ENCODE peak calls at places on chromosomes 12 and 14, in nine cellular contexts. D is MV-4-11; N is activated T-helper 1 cell treated with anti-CD3 and anti-CD28 coated beads, Interleukin-12 subunit alpha, Interleukin-12 subunit beta, Interleukin-2, Interleukin-4 antibody, amounts not matched to agents 30 ng/mL and 10 ng/mL and 1 ng/mL, durations not matched to agents 14 hours and 24 hours and 36 hours; E is ELF-1; O is Right ventricle myocardium inferior; K is EL; P is C1 segment of cervical spinal cord; U is T-helper 17 cell; M is H1. A is an unnamed sample.

GRCh38 chr12:7907009-7907408 is 29.0 kb downstream of the SLC2A3 start:
- DNase-seq in O (no peak), E (peak), U (no peak), P (no peak), D (peak), K (peak), M (peak), N (no peak), A (no peak)

GRCh38 chr14:37566811-37567371 is 28.2 kb downstream of the FOXA1 start:
- DNase-seq in E (no peak), P (no peak), U (no peak), D (no peak), N (no peak), M (no peak), K (no peak), O (no peak), A (no peak)

GRCh38 chr12:11718768-11719253 is 69.3 kb downstream of the ETV6 start:
- DNase-seq in K (peak), D (no peak), N (no peak), O (no peak), U (no peak), P (no peak), E (peak), M (no peak), A (no peak)

GRCh38 chr12:31325524-31325875 is 450 bp downstream of the SINHCAF start:
- DNase-seq in O (no peak), U (peak), N (no peak), D (no peak), M (no peak), E (no peak), P (peak), K (no peak), A (peak)

GRCh38 chr14:81406863-81407262 is 6.7 kb upstream of the STON2 start:
- DNase-seq in D (peak), O (no peak), P (no peak), E (no peak), K (peak), U (no peak), M (no peak), N (no peak), A (no peak)

GRCh38 chr14:106080922-106081321 is 554.5 kb downstream of the TMEM121 start:
- DNase-seq in U (no peak), M (no peak), N (no peak), D (no peak), K (no peak), E (no peak), P (no peak), O (no peak), A (no peak)

GRCh38 chr12:63325757-63326156 is 174.8 kb upstream of the AVPR1A start:
- DNase-seq in K (no peak), M (no peak), U (no peak), O (no peak), P (no peak), E (no peak), N (no peak), D (no peak), A (no peak)

GRCh38 chr12:12502813-12503146 is 59.9 kb downstream of the DUSP16 start:
- DNase-seq in E (no peak), O (no peak), M (no peak), N (no peak), U (no peak), D (no peak), K (no peak), P (no peak), A (no peak)

GRCh38 chr14:79972230-79972629 is 239.1 kb downstream of the DIO2 start:
- DNase-seq in M (no peak), P (no peak), N (no peak), U (no peak), K (peak), O (no peak), E (no peak), D (no peak), A (no peak)

GRCh38 chr12:104602901-104603300 is 146.2 kb downstream of the CHST11 start:
- DNase-seq in O (no peak), K (peak), D (no peak), P (no peak), N (no peak), E (no peak), U (no peak), M (no peak), A (no peak)

GRCh38 chr14:102493096-102493495 is 16.5 kb downstream of the ANKRD9 start:
- DNase-seq in O (no peak), M (no peak), U (no peak), P (no peak), D (no peak), E (no peak), N (no peak), K (no peak), A (no peak)

GRCh38 chr12:321606-322326 is 59.1 kb upstream of the SLC6A13 start:
- DNase-seq in N (no peak), U (no peak), O (no peak), E (no peak), M (no peak), P (no peak), K (no peak), D (no peak), A (no peak)

GRCh38 chr12:19131020-19131431 is 1.5 kb downstream of the PLEKHA5 start:
- DNase-seq in M (no peak), P (no peak), U (no peak), E (peak), N (no peak), D (no peak), K (peak), O (no peak), A (no peak)

GRCh38 chr12:65511134-65511912 is 232.8 kb downstream of the MSRB3 start:
- DNase-seq in E (peak), D (no peak), M (no peak), P (no peak), U (no peak), O (peak), K (no peak), N (no peak), A (no peak)

GRCh38 chr12:58918475-58918874 is 1.8 kb downstream of the LRIG3 start:
- DNase-seq in O (no peak), E (no peak), U (no peak), D (no peak), N (no peak), P (no peak), M (no peak), K (peak), A (no peak)

GRCh38 chr14:26403760-26404159 is 194.1 kb downstream of the NOVA1 start:
- DNase-seq in K (no peak), U (no peak), M (no peak), P (no peak), D (no peak), O (no peak), E (no peak), N (no peak), A (no peak)

GRCh38 chr14:101410126-101410525 is 151.2 kb upstream of the DIO3 start:
- DNase-seq in P (no peak), U (no peak), E (no peak), O (no peak), N (no peak), M (no peak), K (no peak), D (peak), A (no peak)

GRCh38 chr14:24673534-24674203 is 39.7 kb upstream of the GZMB start:
- DNase-seq in O (no peak), P (no peak), N (peak), E (no peak), U (peak), D (peak), M (no peak), K (no peak), A (no peak)

GRCh38 chr12:50637870-50638481 is 125.9 kb upstream of the ATF1 start:
- DNase-seq in P (no peak), M (no peak), E (no peak), O (no peak), D (peak), K (peak), N (no peak), U (no peak), A (no peak)

GRCh38 chr14:65833256-65833880 is 420.8 kb downstream of the FUT8 start:
- DNase-seq in K (no peak), M (no peak), E (peak), U (no peak), N (no peak), O (peak), D (no peak), P (no peak), A (no peak)

GRCh38 chr12:124490584-124491305 is 76.7 kb downstream of the NCOR2 start:
- DNase-seq in K (no peak), O (peak), M (no peak), N (no peak), U (no peak), P (no peak), E (no peak), D (no peak), A (no peak)

GRCh38 chr14:73696466-73697390 is 17.5 kb downstream of the PNMA1 start:
- DNase-seq in M (no peak), K (peak), N (no peak), D (peak), O (no peak), U (no peak), E (no peak), P (no peak), A (no peak)

GRCh38 chr14:78005325-78005724 is 164.8 kb upstream of the NRXN3 start:
- DNase-seq in U (no peak), N (peak), O (no peak), M (no peak), E (no peak), P (no peak), K (peak), D (peak), A (peak)

GRCh38 chr12:56007892-56008471 is 10.9 kb downstream of the SUOX start:
- DNase-seq in N (no peak), U (no peak), P (peak), O (no peak), E (peak), D (no peak), K (peak), M (no peak), A (no peak)

GRCh38 chr12:106994579-106995220 is 7.8 kb upstream of the MTERF2 start:
- DNase-seq in M (no peak), O (no peak), E (no peak), D (no peak), P (no peak), K (peak), N (no peak), U (no peak), A (no peak)

GRCh38 chr12:2453807-2454177 is 341.0 kb upstream of the FKBP4 start:
- DNase-seq in P (no peak), N (no peak), O (no peak), U (no peak), K (no peak), E (no peak), M (no peak), D (peak), A (no peak)

GRCh38 chr14:102249041-102249440 is 55.9 kb downstream of the MOK start:
- DNase-seq in U (no peak), O (no peak), P (no peak), M (no peak), D (no peak), E (no peak), N (no peak), K (peak), A (no peak)

GRCh38 chr14:60665178-60665555 is 15.9 kb upstream of the SIX1 start:
- DNase-seq in N (no peak), O (no peak), K (no peak), U (no peak), E (no peak), D (no peak), P (no peak), M (no peak), A (no peak)

GRCh38 chr12:45435945-45436710 is 220.2 kb downstream of the ANO6 start:
- DNase-seq in E (peak), M (no peak), U (no peak), O (peak), N (no peak), D (peak), P (peak), K (no peak), A (no peak)

A was measured in NK-92 treated with Interleukin-12 subunit alpha and Interleukin-12 subunit beta, amount 100 ng/mL, for 24 hours.